ENCODE peak calls at places on chromosomes 13 and 19, in eight cellular contexts. T is neuronal stem cell; Q is stimulated activated CD4-positive, alpha-beta T cell treated with anti-CD3 and anti-CD28 coated beads, Interleukin-1b, Interleukin-23, amount 100 ng/mL, for 24 hours; P is upper lobe of left lung; W is activated T-cell treated with anti-CD3 and anti-CD28 coated beads, Interleukin-2, amount 50 U/mL, for 48 hours; A is astrocyte of the spinal cord; C is left cardiac atrium; S is NCI-H774. E is an unnamed sample.
A peak's percentile ranks its signal among the peaks of the same experiment; 100 is the strongest.

GRCh38 chr19:21709464-21709863 is 57.9 kb downstream of the ZNF100 start:
- DNase-seq in C (no peak), P (peak; percentile 67), W (no peak), T (no peak), A (no peak), S (no peak), Q (no peak), E (no peak)

GRCh38 chr13:25186187-25186586 is 14.1 kb upstream of the AMER2 start:
- DNase-seq in T (no peak), C (no peak), P (no peak), Q (no peak), W (no peak), S (no peak), A (no peak), E (no peak)

GRCh38 chr19:44142014-44142523 is 715 bp downstream of the ZNF234 start:
- DNase-seq in C (no peak), T (no peak), W (no peak), A (peak; percentile 31), S (no peak), Q (no peak), P (no peak), E (no peak)

GRCh38 chr19:7507884-7508283 is 8.0 kb upstream of the ZNF358 start:
- DNase-seq in C (peak; percentile 89), Q (no peak), W (peak; percentile 56), A (peak; percentile 86), S (peak; percentile 65), P (peak; percentile 88), T (no peak), E (no peak)

GRCh38 chr19:6041991-6042421 is 64.1 kb upstream of the RANBP3 start:
- DNase-seq in S (no peak), Q (no peak), W (peak; percentile 11), A (no peak), C (no peak), P (no peak), T (no peak), E (peak; percentile 13)

GRCh38 chr13:100100115-100100879 is 11.4 kb downstream of the PCCA start:
- DNase-seq in W (no peak), A (peak; percentile 92), Q (no peak), S (peak; percentile 7), T (no peak), P (no peak), C (no peak), E (peak; percentile 63)

GRCh38 chr13:50829226-50829625 is 14.3 kb downstream of the DLEU7 start:
- DNase-seq in A (no peak), Q (no peak), C (no peak), W (no peak), T (no peak), S (no peak), P (no peak), E (no peak)

GRCh38 chr19:53002479-53002878 is 11.2 kb upstream of the ERVV-1 start:
- DNase-seq in T (no peak), S (no peak), A (no peak), C (no peak), W (no peak), Q (no peak), P (no peak), E (no peak)

GRCh38 chr13:57633141-57633949 is 1.8 kb downstream of the PCDH17 start:
- DNase-seq in C (peak; percentile 82), T (no peak), P (peak; percentile 91), W (no peak), A (no peak), Q (no peak), S (no peak), E (peak; percentile 73)

GRCh38 chr13:31588923-31589322 is 150.4 kb upstream of the RXFP2 start:
- DNase-seq in C (no peak), P (no peak), Q (no peak), T (no peak), A (no peak), S (no peak), W (no peak), E (no peak)

GRCh38 chr19:50002386-50002960 is 22.7 kb downstream of the VRK3 start:
- DNase-seq in A (no peak), Q (no peak), T (no peak), P (no peak), W (no peak), C (no peak), S (no peak), E (peak; percentile 45)

GRCh38 chr19:48660854-48661731 is 11.7 kb downstream of the NTN5 start:
- DNase-seq in A (peak; percentile 88), Q (peak; percentile 76), T (no peak), C (peak; percentile 92), P (no peak), W (peak; percentile 91), S (peak; percentile 83), E (peak; percentile 92)

GRCh38 chr19:14511245-14511625 is 7.0 kb downstream of the DNAJB1 start:
- DNase-seq in T (no peak), Q (no peak), A (no peak), W (no peak), S (no peak), C (no peak), P (no peak), E (no peak)

GRCh38 chr13:92510416-92510815 is 716.2 kb upstream of the GPC6 start:
- DNase-seq in Q (no peak), A (peak; percentile 72), P (no peak), T (no peak), W (no peak), C (no peak), S (no peak), E (no peak)

GRCh38 chr19:867301-867793 is 7.9 kb downstream of the CFD start:
- DNase-seq in W (no peak), A (peak; percentile 75), T (no peak), P (no peak), S (no peak), Q (no peak), C (no peak), E (no peak)

E was measured in testis.